ENCODE peak calls at places on chromosome 9, in seven cellular contexts. One of them, this sample, is unnamed.
A peak's percentile ranks its signal among the peaks of the same experiment; 100 is the strongest.

GRCh38 chr9:7974335-7975005 is 174.9 kb upstream of the DMAC1 start:
- DNase-seq in CD4-positive, alpha-beta memory T cell: peak; percentile 22
- DNase-seq in GM23248: no peak
- DNase-seq in Panc1: no peak
- DNase-seq in uterus: no peak
- DNase-seq in tibial artery: no peak
- DNase-seq in GM12878: peak; percentile 24
- DNase-seq in this sample: no peak

GRCh38 chr9:27787941-27788340 is 214.7 kb upstream of the C9orf72 start:
- DNase-seq in CD4-positive, alpha-beta memory T cell: no peak
- DNase-seq in GM23248: no peak
- DNase-seq in Panc1: no peak
- DNase-seq in uterus: no peak
- DNase-seq in tibial artery: no peak
- DNase-seq in GM12878: no peak
- DNase-seq in this sample: no peak

GRCh38 chr9:22026696-22027095 is 17.6 kb upstream of the CDKN2B start:
- DNase-seq in CD4-positive, alpha-beta memory T cell: no peak
- DNase-seq in GM23248: no peak
- DNase-seq in Panc1: no peak
- DNase-seq in uterus: no peak
- DNase-seq in tibial artery: no peak
- DNase-seq in GM12878: no peak
- DNase-seq in this sample: no peak

GRCh38 chr9:14258840-14259239 is 55.1 kb downstream of the NFIB start:
- DNase-seq in CD4-positive, alpha-beta memory T cell: no peak
- DNase-seq in GM23248: peak; percentile 73
- DNase-seq in Panc1: no peak
- DNase-seq in uterus: no peak
- DNase-seq in tibial artery: no peak
- DNase-seq in GM12878: no peak
- DNase-seq in this sample: no peak

GRCh38 chr9:12884736-12885395 is 110.0 kb downstream of the LURAP1L start:
- DNase-seq in CD4-positive, alpha-beta memory T cell: no peak
- DNase-seq in GM23248: peak; percentile 85
- DNase-seq in Panc1: peak; percentile 13
- DNase-seq in uterus: no peak
- DNase-seq in tibial artery: no peak
- DNase-seq in GM12878: no peak
- DNase-seq in this sample: no peak

GRCh38 chr9:13397220-13397619 is 117.7 kb upstream of the MPDZ start:
- DNase-seq in CD4-positive, alpha-beta memory T cell: no peak
- DNase-seq in GM23248: no peak
- DNase-seq in Panc1: no peak
- DNase-seq in uterus: no peak
- DNase-seq in tibial artery: no peak
- DNase-seq in GM12878: no peak
- DNase-seq in this sample: no peak

GRCh38 chr9:5543875-5544702 is 33.8 kb downstream of the PDCD1LG2 start:
- DNase-seq in CD4-positive, alpha-beta memory T cell: no peak
- DNase-seq in GM23248: no peak
- DNase-seq in Panc1: no peak
- DNase-seq in uterus: no peak
- DNase-seq in tibial artery: no peak
- DNase-seq in GM12878: no peak
- DNase-seq in this sample: no peak

GRCh38 chr9:34346873-34347799 is 17.8 kb downstream of the NUDT2 start:
- DNase-seq in CD4-positive, alpha-beta memory T cell: no peak
- DNase-seq in GM23248: no peak
- DNase-seq in Panc1: no peak
- DNase-seq in uterus: no peak
- DNase-seq in tibial artery: no peak
- DNase-seq in GM12878: no peak
- DNase-seq in this sample: no peak

GRCh38 chr9:89380437-89381307 is 62.4 kb downstream of the SECISBP2 start:
- DNase-seq in CD4-positive, alpha-beta memory T cell: no peak
- DNase-seq in GM23248: no peak
- DNase-seq in Panc1: no peak
- DNase-seq in uterus: no peak
- DNase-seq in tibial artery: no peak
- DNase-seq in GM12878: no peak
- DNase-seq in this sample: no peak

DNA sequence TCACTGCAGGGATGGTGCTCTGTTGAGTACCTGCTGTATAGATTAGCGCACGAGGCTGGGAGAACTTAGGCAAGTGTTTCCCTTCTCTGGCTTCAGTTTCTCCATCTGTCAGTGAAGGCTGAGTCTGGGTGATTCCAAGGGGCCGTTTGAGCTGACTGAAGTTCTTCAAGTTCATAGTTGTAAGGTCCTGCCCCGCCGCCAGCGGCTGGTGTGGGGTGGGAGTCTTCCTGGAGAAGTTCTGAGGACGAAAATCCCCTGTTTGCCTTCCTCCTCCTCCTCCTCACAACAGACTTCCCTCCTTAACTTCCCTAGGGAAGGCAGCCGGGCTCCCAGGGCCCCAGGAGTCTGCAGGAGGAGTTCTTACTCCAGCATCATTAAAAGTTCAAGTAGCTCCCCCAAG is 1.7 kb upstream of the HRCT1 start:
- DNase-seq in CD4-positive, alpha-beta memory T cell: no peak
- DNase-seq in GM23248: no peak
- DNase-seq in Panc1: no peak
- DNase-seq in uterus: no peak
- DNase-seq in tibial artery: no peak
- DNase-seq in GM12878: no peak
- DNase-seq in this sample: no peak
- H3K4me1 ChIP-seq in CD4-positive, alpha-beta memory T cell: peaks cover 53% of the 10 kb centered on the region
- H3K4me1 ChIP-seq in GM23248: peaks cover 48% of the 10 kb centered on the region
- H3K4me1 ChIP-seq in Panc1: peaks cover 63% of the 10 kb centered on the region
- H3K4me1 ChIP-seq in uterus: peaks cover 28% of the 10 kb centered on the region
- H3K4me1 ChIP-seq in tibial artery: peaks cover 65% of the 10 kb centered on the region
- H3K4me1 ChIP-seq in GM12878: no peaks in the 10 kb centered on the region
- H3K4me1 ChIP-seq in this sample: no peaks in the 10 kb centered on the region

GRCh38 chr9:135592331-135592590 is 30.7 kb downstream of the PAEP start:
- DNase-seq in CD4-positive, alpha-beta memory T cell: no peak
- DNase-seq in GM23248: no peak
- DNase-seq in Panc1: no peak
- DNase-seq in uterus: no peak
- DNase-seq in tibial artery: no peak
- DNase-seq in GM12878: no peak
- DNase-seq in this sample: no peak
- H3K9me3 ChIP-seq in CD4-positive, alpha-beta memory T cell: no peaks in the 10 kb centered on the region
- H3K9me3 ChIP-seq in GM23248: no peaks in the 10 kb centered on the region
- H3K9me3 ChIP-seq in Panc1: no peaks in the 10 kb centered on the region
- H3K9me3 ChIP-seq in uterus: no peaks in the 10 kb centered on the region
- H3K9me3 ChIP-seq in tibial artery: peaks cover 6% of the 10 kb centered on the region
- H3K9me3 ChIP-seq in GM12878: no peaks in the 10 kb centered on the region
- H3K9me3 ChIP-seq in this sample: no peaks in the 10 kb centered on the region

GRCh38 chr9:136991993-136992818 is at the start of gene PAXX:
- DNase-seq in CD4-positive, alpha-beta memory T cell: peak; percentile 93
- DNase-seq in GM23248: peak; percentile 97
- DNase-seq in Panc1: no peak
- DNase-seq in uterus: peak; percentile 91
- DNase-seq in tibial artery: peak; percentile 86
- DNase-seq in GM12878: no peak
- DNase-seq in this sample: peak; percentile 89
- H3K4me1 ChIP-seq in CD4-positive, alpha-beta memory T cell: peaks cover 41% of the 10 kb centered on the region
- H3K4me1 ChIP-seq in GM23248: peaks cover 16% of the 10 kb centered on the region
- H3K4me1 ChIP-seq in Panc1: peaks cover 17% of the 10 kb centered on the region
- H3K4me1 ChIP-seq in uterus: no peaks in the 10 kb centered on the region
- H3K4me1 ChIP-seq in tibial artery: peaks cover 34% of the 10 kb centered on the region
- H3K4me1 ChIP-seq in GM12878: peaks cover 20% of the 10 kb centered on the region
- H3K4me1 ChIP-seq in this sample: no peaks in the 10 kb centered on the region

GRCh38 chr9:113056191-113057106 is at the start of gene ZFP37:
- DNase-seq in CD4-positive, alpha-beta memory T cell: peak; percentile 64
- DNase-seq in GM23248: peak; percentile 98
- DNase-seq in Panc1: peak; percentile 48
- DNase-seq in uterus: peak; percentile 95
- DNase-seq in tibial artery: peak; percentile 96
- DNase-seq in GM12878: peak; percentile 1
- DNase-seq in this sample: peak; percentile 96
- H3K9me3 ChIP-seq in CD4-positive, alpha-beta memory T cell: no peaks in the 10 kb centered on the region
- H3K9me3 ChIP-seq in GM23248: no peaks in the 10 kb centered on the region
- H3K9me3 ChIP-seq in Panc1: peaks cover 4% of the 10 kb centered on the region
- H3K9me3 ChIP-seq in uterus: no peaks in the 10 kb centered on the region
- H3K9me3 ChIP-seq in tibial artery: peaks cover 38% of the 10 kb centered on the region
- H3K9me3 ChIP-seq in GM12878: peaks cover 6% of the 10 kb centered on the region
- H3K9me3 ChIP-seq in this sample: peaks cover 74% of the 10 kb centered on the region

GRCh38 chr9:92964607-92964975 is 17.3 kb downstream of the FGD3 start:
- DNase-seq in CD4-positive, alpha-beta memory T cell: no peak
- DNase-seq in GM23248: no peak
- DNase-seq in Panc1: no peak
- DNase-seq in uterus: no peak
- DNase-seq in tibial artery: no peak
- DNase-seq in GM12878: no peak
- DNase-seq in this sample: no peak
- H3K4me1 ChIP-seq in CD4-positive, alpha-beta memory T cell: peaks cover 82% of the 10 kb centered on the region
- H3K4me1 ChIP-seq in GM23248: no peaks in the 10 kb centered on the region
- H3K4me1 ChIP-seq in Panc1: no peaks in the 10 kb centered on the region
- H3K4me1 ChIP-seq in uterus: no peaks in the 10 kb centered on the region
- H3K4me1 ChIP-seq in tibial artery: no peaks in the 10 kb centered on the region
- H3K4me1 ChIP-seq in GM12878: peaks cover 32% of the 10 kb centered on the region
- H3K4me1 ChIP-seq in this sample: no peaks in the 10 kb centered on the region

GRCh38 chr9:77575785-77576184 is 72.3 kb downstream of the GNA14 start:
- DNase-seq in CD4-positive, alpha-beta memory T cell: peak; percentile 2
- DNase-seq in GM23248: peak; percentile 39
- DNase-seq in Panc1: no peak
- DNase-seq in uterus: no peak
- DNase-seq in tibial artery: no peak
- DNase-seq in GM12878: no peak
- DNase-seq in this sample: no peak
- H3K9me3 ChIP-seq in CD4-positive, alpha-beta memory T cell: no peaks in the 10 kb centered on the region
- H3K9me3 ChIP-seq in GM23248: no peaks in the 10 kb centered on the region
- H3K9me3 ChIP-seq in Panc1: no peaks in the 10 kb centered on the region
- H3K9me3 ChIP-seq in uterus: no peaks in the 10 kb centered on the region
- H3K9me3 ChIP-seq in tibial artery: no peaks in the 10 kb centered on the region
- H3K9me3 ChIP-seq in GM12878: no peaks in the 10 kb centered on the region
- H3K9me3 ChIP-seq in this sample: no peaks in the 10 kb centered on the region

DNA sequence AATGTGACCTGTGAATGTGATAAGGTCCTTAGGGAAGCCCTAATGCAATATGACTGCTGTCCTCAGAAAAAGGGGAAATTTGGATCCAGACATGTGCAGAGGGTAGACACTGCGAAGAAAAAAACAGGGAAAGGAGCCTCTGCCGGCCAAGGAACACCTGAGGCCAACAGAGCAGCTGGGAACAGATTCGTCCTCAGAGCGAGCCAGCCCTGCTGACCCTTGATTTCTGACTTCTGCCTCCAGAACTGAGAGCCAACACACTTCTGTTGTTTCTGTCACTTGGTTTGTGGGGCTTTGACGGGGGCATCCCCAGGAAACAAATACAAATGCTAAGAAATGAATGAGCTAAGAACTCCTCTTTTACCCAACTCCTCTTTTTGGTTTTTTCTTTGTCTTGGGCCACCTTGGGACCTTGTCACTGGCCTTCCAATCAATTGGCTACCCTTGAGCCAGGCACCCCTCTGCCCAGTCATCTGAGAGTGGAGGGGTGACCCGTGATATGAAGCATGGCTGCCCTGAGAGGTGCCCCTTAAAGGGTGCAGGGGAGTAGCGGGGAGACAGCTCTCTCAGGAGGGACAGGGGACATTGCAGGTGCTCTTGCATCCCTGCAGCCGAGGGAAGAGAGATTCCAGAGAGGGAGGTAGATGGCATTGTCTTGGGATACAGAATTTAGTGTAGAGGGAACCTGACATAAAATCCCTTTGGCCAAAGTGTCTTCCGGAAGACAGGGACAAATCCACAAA is 16.9 kb downstream of the TMOD1 start:
- DNase-seq in CD4-positive, alpha-beta memory T cell: no peak
- DNase-seq in GM23248: no peak
- DNase-seq in Panc1: no peak
- DNase-seq in uterus: no peak
- DNase-seq in tibial artery: no peak
- DNase-seq in GM12878: no peak
- DNase-seq in this sample: no peak
- H3K4me1 ChIP-seq in CD4-positive, alpha-beta memory T cell: no peaks in the 10 kb centered on the region
- H3K4me1 ChIP-seq in GM23248: peaks cover 6% of the 10 kb centered on the region
- H3K4me1 ChIP-seq in Panc1: peaks cover 3% of the 10 kb centered on the region
- H3K4me1 ChIP-seq in uterus: peaks cover 16% of the 10 kb centered on the region
- H3K4me1 ChIP-seq in tibial artery: peaks cover 52% of the 10 kb centered on the region
- H3K4me1 ChIP-seq in GM12878: peaks cover 11% of the 10 kb centered on the region
- H3K4me1 ChIP-seq in this sample: no peaks in the 10 kb centered on the region